ENCODE peak calls at places on chromosomes 4 and X, in four cellular contexts. M is sigmoid colon, V is lower lobe of right lung, S is fibroblast of pulmonary artery. Z is an unnamed sample.

GRCh38 chrX:75603833-75604232 is 81.0 kb upstream of the ZDHHC15 start:
- DNase-seq in M (no peak), V (no peak), S (peak), Z (no peak)

GRCh38 chrX:130378008-130378669 is 7.3 kb downstream of the GPR119 start:
- DNase-seq in M (no peak), V (no peak), S (no peak), Z (no peak)

GRCh38 chr4:150583287-150584197 is 1.6 kb downstream of the MAB21L2 start:
- DNase-seq in M (peak), V (peak), S (peak), Z (peak)

GRCh38 chr4:155769092-155769491 is 10.3 kb downstream of the GUCY1B1 start:
- DNase-seq in M (no peak), V (no peak), S (no peak), Z (no peak)

GRCh38 chr4:94334519-94334918 is 8.1 kb downstream of the HPGDS start:
- DNase-seq in M (no peak), V (no peak), S (no peak), Z (no peak)

GRCh38 chr4:112213091-112213490 is 18.5 kb upstream of the AP1AR start:
- DNase-seq in M (no peak), V (no peak), S (no peak), Z (peak)

GRCh38 chrX:123432362-123433150 is 248.5 kb downstream of the GRIA3 start:
- DNase-seq in M (no peak), V (no peak), S (no peak), Z (no peak)

GRCh38 chrX:117839544-117839943 is 277.1 kb downstream of the KLHL13 start:
- DNase-seq in M (no peak), V (no peak), S (no peak), Z (no peak)

GRCh38 chr4:176939445-176939844 is 146.7 kb upstream of the VEGFC start:
- DNase-seq in M (no peak), V (no peak), S (peak), Z (no peak)

GRCh38 chrX:70878925-70879324 is 29.6 kb downstream of the TEX11 start:
- DNase-seq in M (no peak), V (no peak), S (no peak), Z (no peak)

GRCh38 chrX:105821471-105822081 is 763 bp upstream of the NRK start:
- DNase-seq in M (peak), V (peak), S (peak), Z (no peak)

GRCh38 chrX:14913241-14913640 is 40.0 kb downstream of the MOSPD2 start:
- DNase-seq in M (no peak), V (no peak), S (peak), Z (no peak)

GRCh38 chrX:69210513-69211065 is 45.3 kb upstream of the PJA1 start:
- DNase-seq in M (no peak), V (no peak), S (no peak), Z (no peak)

GRCh38 chr4:1382776-1383727 is 23.2 kb downstream of the NKX1-1 start:
- DNase-seq in M (peak), V (peak), S (no peak), Z (peak)

GRCh38 chr4:155911905-155912304 is 8.4 kb downstream of the TDO2 start:
- DNase-seq in M (no peak), V (no peak), S (peak), Z (no peak)

GRCh38 chr4:85496933-85497332 is 22.0 kb downstream of the ARHGAP24 start:
- DNase-seq in M (no peak), V (no peak), S (peak), Z (no peak)

GRCh38 chr4:138438608-138439007 is 196.5 kb upstream of the SLC7A11 start:
- DNase-seq in M (no peak), V (no peak), S (peak), Z (no peak)

GRCh38 chr4:116180056-116180690 is 905.2 kb downstream of the TRAM1L1 start:
- DNase-seq in M (no peak), V (no peak), S (peak), Z (no peak)